ENCODE peak calls at places on chromosomes 7 and 10, in eight cellular contexts. B is fibroblast of pulmonary artery; N is hepatocyte; I is suprapubic skin; T is activated CD8-positive, alpha-beta T cell treated with anti-CD3 and anti-CD28 coated beads for 36 hours; Y is mesothelial cell of epicardium; O is fibroblast of mammary gland; F is activated B cell treated with CpG ODN at 0.5 μM for 24 hours. E is an unnamed sample.

GRCh38 chr7:5591547-5591899 is 167.9 kb upstream of the TNRC18 start:
- DNase-seq in T (no peak), O (no peak), I (no peak), B (peak), N (peak), F (no peak), Y (no peak), E (no peak)

GRCh38 chr7:127504715-127505114 is 80.7 kb downstream of the GCC1 start:
- DNase-seq in F (no peak), O (peak), Y (no peak), T (peak), B (peak), I (no peak), N (peak), E (no peak)

GRCh38 chr10:132251928-132252327 is 55.8 kb downstream of the STK32C start:
- DNase-seq in F (no peak), T (no peak), Y (no peak), I (no peak), B (no peak), N (no peak), O (no peak), E (no peak)

GRCh38 chr10:13162013-13162364 is 631 bp downstream of the MCM10 start:
- DNase-seq in Y (no peak), T (no peak), O (no peak), B (no peak), I (no peak), F (no peak), N (no peak), E (no peak)

GRCh38 chr7:35723011-35723410 is 28.1 kb upstream of the HERPUD2 start:
- DNase-seq in T (peak), I (no peak), N (no peak), O (peak), F (no peak), B (no peak), Y (no peak), E (no peak)

GRCh38 chr10:130994845-130995244 is 316.7 kb downstream of the TCERG1L start:
- DNase-seq in Y (no peak), B (no peak), O (no peak), N (no peak), T (no peak), I (no peak), F (no peak), E (no peak)

GRCh38 chr7:27242580-27243339 is at the start of gene EVX1:
- DNase-seq in Y (no peak), I (no peak), O (peak), T (peak), B (no peak), N (no peak), F (no peak), E (no peak)

GRCh38 chr10:74234569-74234968 is 83.5 kb downstream of the ADK start:
- DNase-seq in I (no peak), F (no peak), O (peak), Y (no peak), B (no peak), T (no peak), N (no peak), E (no peak)

GRCh38 chr10:3754727-3755439 is 30.1 kb downstream of the KLF6 start:
- DNase-seq in T (no peak), Y (no peak), B (peak), O (peak), F (no peak), I (no peak), N (peak), E (no peak)

GRCh38 chr7:37452346-37452745 is 3.7 kb upstream of the ELMO1 start:
- DNase-seq in O (no peak), F (no peak), B (no peak), Y (no peak), T (no peak), I (no peak), N (no peak), E (no peak)

GRCh38 chr10:88115968-88116367 is 252.5 kb downstream of the PTEN start:
- DNase-seq in O (peak), Y (no peak), I (no peak), N (no peak), B (no peak), T (no peak), F (no peak), E (no peak)

GRCh38 chr7:143372070-143372469 is 9.1 kb upstream of the ZYX start:
- DNase-seq in Y (no peak), I (no peak), B (peak), O (no peak), F (no peak), N (no peak), T (peak), E (peak)
- TF ChIP-seq CTCF in Y (no peak), I (no peak), B (no peak), O (no peak), F (no peak), N (no peak), T (no peak), E (peak)

GRCh38 chr7:137985897-137986251 is 16.0 kb downstream of the CREB3L2 start:
- DNase-seq in N (no peak), O (no peak), B (no peak), T (no peak), Y (no peak), I (no peak), F (no peak), E (no peak)
- TF ChIP-seq CTCF in N (no peak), O (no peak), B (no peak), T (no peak), Y (no peak), I (no peak), F (no peak), E (no peak)

GRCh38 chr7:105853931-105854419 is 22.4 kb downstream of the ATXN7L1 start:
- DNase-seq in O (peak), F (no peak), Y (no peak), T (no peak), B (peak), I (no peak), N (peak), E (no peak)
- TF ChIP-seq CTCF in O (no peak), F (no peak), Y (no peak), T (no peak), B (peak), I (no peak), N (no peak), E (no peak)

GRCh38 chr7:17060051-17060450 is 178.3 kb upstream of the AGR3 start:
- DNase-seq in I (no peak), T (no peak), F (no peak), O (no peak), B (no peak), Y (no peak), N (no peak), E (no peak)

GRCh38 chr7:17061443-17061842 is 179.7 kb upstream of the AGR3 start:
- DNase-seq in F (no peak), Y (no peak), N (no peak), B (no peak), T (no peak), I (no peak), O (no peak), E (no peak)

GRCh38 chr7:17057143-17057509 is 175.3 kb upstream of the AGR3 start:
- DNase-seq in B (no peak), Y (no peak), I (no peak), N (no peak), T (no peak), O (no peak), F (no peak), E (no peak)

GRCh38 chr7:17058568-17058967 is 176.8 kb upstream of the AGR3 start:
- DNase-seq in Y (no peak), O (peak), I (no peak), F (no peak), T (no peak), N (no peak), B (peak), E (no peak)

DNA sequence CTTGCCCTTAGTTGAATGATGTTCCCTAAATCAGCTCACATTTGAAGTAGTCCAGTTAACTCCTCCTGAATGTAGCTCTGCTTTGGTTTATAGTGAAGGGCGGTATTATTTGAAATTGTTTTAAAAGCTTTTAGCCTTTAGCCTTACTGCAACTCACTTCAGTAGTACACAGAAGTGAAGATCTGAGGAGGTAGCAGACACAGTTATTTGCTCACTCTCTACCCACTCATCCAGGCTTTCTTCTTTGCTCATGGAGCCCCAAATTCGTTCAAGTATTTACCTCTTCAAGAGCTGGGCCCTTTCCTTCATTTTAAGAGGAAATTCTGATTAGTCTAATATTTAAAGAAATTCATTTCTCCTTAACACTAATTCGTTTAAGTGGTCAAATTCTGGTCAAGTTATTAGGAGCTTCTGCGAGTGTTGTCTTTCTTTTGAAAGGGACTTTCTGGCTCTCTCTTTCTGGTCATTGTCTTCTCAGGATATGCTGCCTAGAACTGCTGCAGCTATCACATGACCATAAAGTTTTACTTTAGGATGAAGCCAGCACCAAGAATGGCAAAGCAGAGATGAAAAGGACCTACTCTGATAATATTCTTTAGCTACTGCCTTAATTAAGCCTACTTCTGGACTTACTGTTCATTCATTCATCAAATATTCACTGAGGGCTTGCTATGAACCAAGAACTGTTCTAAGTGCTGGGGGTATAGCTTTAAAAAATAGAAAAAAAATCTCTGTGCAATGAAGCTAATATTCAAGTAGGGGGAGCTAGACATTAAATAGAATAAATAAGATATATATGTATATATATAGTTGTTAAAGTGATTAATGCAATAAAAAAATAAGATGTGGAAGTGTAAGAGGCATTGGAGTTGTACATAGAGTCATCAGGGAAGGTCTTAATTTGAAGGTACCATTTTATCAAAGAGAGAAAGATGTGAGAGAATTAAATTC is 180.9 kb upstream of the AGR3 start:
- DNase-seq in F (no peak), B (peak), I (no peak), Y (no peak), T (no peak), N (no peak), O (peak), E (no peak)
- TF ChIP-seq CTCF in F (no peak), B (peak), I (no peak), Y (peak), T (peak), N (peak), O (peak), E (peak)

DNA sequence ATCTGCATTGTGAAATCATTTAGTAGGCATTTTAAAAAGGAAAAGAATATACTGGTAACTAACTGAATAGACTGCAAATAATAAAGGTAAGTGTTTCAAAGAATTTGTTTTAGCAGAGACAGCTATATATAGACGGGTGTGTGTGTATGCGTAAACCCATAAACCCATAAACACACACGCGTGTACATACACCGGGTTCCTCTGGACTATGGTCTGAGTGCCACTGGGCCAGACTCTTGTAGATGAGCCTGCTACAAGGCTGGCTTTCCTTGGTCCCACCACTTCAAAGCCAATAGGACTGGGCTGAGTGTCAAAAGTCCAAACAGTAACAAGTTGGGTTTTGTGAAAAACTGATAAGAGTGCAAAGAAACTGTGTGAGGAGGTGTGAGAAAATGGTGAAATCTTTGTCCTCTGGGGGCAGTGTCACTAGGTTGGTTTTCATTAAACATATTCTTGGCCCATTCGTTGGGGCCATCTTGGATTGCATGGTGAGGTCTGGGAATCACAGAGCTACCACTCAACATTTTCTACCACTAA is 39.8 kb downstream of the GNA12 start:
- DNase-seq in Y (no peak), N (peak), O (no peak), T (no peak), I (no peak), F (no peak), B (no peak), E (no peak)
- TF ChIP-seq CTCF in Y (no peak), N (peak), O (no peak), T (no peak), I (no peak), F (no peak), B (no peak), E (no peak)

DNA sequence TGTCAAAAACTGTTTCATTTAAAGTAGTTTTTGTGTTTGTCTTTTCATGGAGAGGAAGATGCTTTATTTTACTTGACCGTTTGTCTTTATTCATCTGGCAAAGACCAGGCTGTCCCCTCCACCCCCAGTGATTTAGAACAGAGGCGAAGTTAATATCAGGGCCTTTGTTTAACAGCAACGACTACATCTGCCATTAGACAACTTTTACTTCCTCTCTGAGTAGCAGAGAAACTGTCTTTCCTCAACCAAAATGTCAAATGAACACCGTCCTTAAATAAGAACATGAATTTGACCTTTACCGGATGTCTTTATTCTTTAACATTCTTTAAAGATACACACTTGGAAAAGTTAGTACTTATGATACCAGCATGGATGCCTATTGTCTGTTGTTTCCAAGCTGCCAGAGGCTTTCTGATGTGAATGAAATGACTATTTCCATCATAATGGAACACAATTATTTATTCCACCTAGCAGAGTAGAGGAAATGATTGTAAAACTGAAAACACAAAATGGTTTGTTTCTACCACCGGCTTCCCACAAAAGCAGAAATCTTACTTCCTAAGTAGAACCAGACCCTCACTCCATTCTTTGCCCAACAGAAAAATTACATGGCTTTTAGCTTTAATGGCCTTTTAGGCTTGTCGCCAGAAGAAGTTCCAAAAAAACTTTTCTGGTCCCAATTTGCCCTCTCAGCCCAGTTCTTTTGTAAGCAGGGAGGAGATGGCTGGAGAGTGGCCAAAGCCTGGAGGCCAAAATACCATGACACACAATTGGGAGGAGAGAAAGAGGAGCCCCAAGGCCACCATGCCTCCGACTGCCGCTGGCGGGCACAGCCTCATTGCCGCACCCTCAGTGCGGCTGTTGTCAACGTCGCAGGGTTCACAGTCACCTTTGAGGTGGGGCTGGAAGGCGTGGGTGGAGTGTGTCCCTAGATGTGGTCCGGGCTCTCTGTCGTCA is 168.5 kb downstream of the TEX36 start:
- DNase-seq in B (no peak), Y (no peak), O (no peak), T (no peak), I (no peak), N (peak), F (no peak), E (no peak)
- TF ChIP-seq CTCF in B (no peak), Y (no peak), O (no peak), T (no peak), I (no peak), N (no peak), F (no peak), E (no peak)

GRCh38 chr10:111039522-111039921 is 37.3 kb upstream of the ADRA2A start:
- DNase-seq in B (no peak), O (no peak), F (no peak), N (no peak), Y (no peak), I (no peak), T (no peak), E (no peak)

GRCh38 chr10:111034598-111035310 is 42.1 kb upstream of the ADRA2A start:
- DNase-seq in F (no peak), N (no peak), O (no peak), Y (no peak), I (no peak), T (no peak), B (peak), E (no peak)

GRCh38 chr10:111035542-111035941 is 41.3 kb upstream of the ADRA2A start:
- DNase-seq in B (peak), I (no peak), Y (no peak), F (no peak), N (no peak), T (no peak), O (no peak), E (no peak)

GRCh38 chr10:111037868-111038267 is 39.0 kb upstream of the ADRA2A start:
- DNase-seq in B (peak), Y (no peak), N (no peak), I (no peak), T (no peak), F (no peak), O (peak), E (no peak)
- TF ChIP-seq CTCF in B (peak), Y (peak), N (no peak), I (no peak), T (peak), F (no peak), O (peak), E (no peak)

E was measured in CD14-positive monocyte.